ENCODE peak calls at places on chromosomes 2 and 18, in five cellular contexts. J, R, A, M and U are unnamed samples.

GRCh38 chr18:33802955-33803354 is 224.9 kb downstream of the ASXL3 start:
- DNase-seq in R (no peak), M (no peak), A (no peak), J (no peak), U (no peak)

GRCh38 chr18:12159446-12159845 is 65.8 kb downstream of the ANKRD62 start:
- DNase-seq in J (no peak), M (peak; percentile 16), R (peak; percentile 16), A (no peak), U (no peak)

GRCh38 chr18:26215247-26215970 is 10.8 kb upstream of the TAF4B start:
- DNase-seq in A (no peak), R (no peak), M (no peak), J (no peak), U (no peak)

GRCh38 chr2:75608684-75609333 is 37.8 kb upstream of the MRPL19 start:
- DNase-seq in A (no peak), M (peak; percentile 54), R (peak; percentile 63), J (peak; percentile 78), U (no peak)

GRCh38 chr2:106192752-106193490 is 1.2 kb downstream of the UXS1 start:
- DNase-seq in M (peak; percentile 95), R (peak; percentile 92), A (peak; percentile 45), J (peak; percentile 41), U (no peak)

GRCh38 chr18:51070545-51070944 is 40.5 kb downstream of the SMAD4 start:
- DNase-seq in A (peak; percentile 27), J (no peak), M (peak; percentile 86), R (peak; percentile 86), U (no peak)

GRCh38 chr2:152762202-152762601 is 43.8 kb downstream of the ARL6IP6 start:
- DNase-seq in R (peak; percentile 95), M (peak; percentile 97), J (no peak), A (peak; percentile 70), U (no peak)

GRCh38 chr2:75560022-75560767 is 544 bp downstream of the EVA1A start:
- DNase-seq in M (peak; percentile 44), A (no peak), R (peak; percentile 45), J (peak; percentile 9), U (no peak)

GRCh38 chr2:138095336-138095735 is 131.1 kb downstream of the HNMT start:
- DNase-seq in R (no peak), A (no peak), M (no peak), J (no peak), U (no peak)

GRCh38 chr2:71071681-71072398 is 3.4 kb downstream of the NAGK start:
- DNase-seq in M (no peak), A (no peak), R (no peak), J (no peak), U (peak; percentile 66)

GRCh38 chr2:19861771-19862170 is 40.0 kb downstream of the TTC32 start:
- DNase-seq in J (no peak), M (peak; percentile 11), R (no peak), A (no peak), U (no peak)

GRCh38 chr18:3593381-3593903 is 143.5 kb downstream of the TGIF1 start:
- DNase-seq in A (no peak), M (peak; percentile 91), R (peak; percentile 81), J (no peak), U (no peak)

GRCh38 chr18:8661754-8662573 is 43.4 kb upstream of the MTCL1 start:
- DNase-seq in A (no peak), J (no peak), R (peak; percentile 52), M (peak; percentile 57), U (no peak)

GRCh38 chr2:74333175-74333574 is 10.0 kb downstream of the SLC4A5 start:
- DNase-seq in M (peak; percentile 68), R (peak; percentile 58), J (no peak), A (peak; percentile 2), U (no peak)

GRCh38 chr2:111977240-111977639 is 77.8 kb upstream of the TMEM87B start:
- DNase-seq in J (no peak), M (no peak), R (no peak), A (no peak), U (no peak)

GRCh38 chr18:23721711-23722479 is 32.6 kb downstream of the LAMA3 start:
- DNase-seq in R (peak; percentile 30), M (no peak), J (no peak), A (no peak), U (no peak)

GRCh38 chr2:171712051-171712450 is 24.8 kb downstream of the DYNC1I2 start:
- DNase-seq in J (no peak), R (peak; percentile 84), A (peak; percentile 42), M (peak; percentile 89), U (no peak)

GRCh38 chr2:172859821-172860707 is 124.4 kb downstream of the RAPGEF4 start:
- DNase-seq in J (no peak), R (peak; percentile 21), A (no peak), M (no peak), U (no peak)

GRCh38 chr2:74002515-74003391 is 18.0 kb downstream of the TET3 start:
- DNase-seq in J (no peak), R (peak; percentile 90), A (peak; percentile 52), M (peak; percentile 83), U (peak; percentile 90)

GRCh38 chr18:79182047-79182713 is 113.0 kb downstream of the ATP9B start:
- DNase-seq in J (no peak), M (no peak), R (no peak), A (no peak), U (no peak)

GRCh38 chr18:10386956-10387355 is 67.5 kb upstream of the APCDD1 start:
- DNase-seq in M (no peak), J (no peak), A (no peak), R (peak; percentile 38), U (no peak)

GRCh38 chr2:167404896-167405295 is 516.6 kb downstream of the XIRP2 start:
- DNase-seq in J (no peak), R (peak; percentile 41), M (peak; percentile 38), A (no peak), U (no peak)

GRCh38 chr2:156826342-156826933 is 390.3 kb downstream of the GPD2 start:
- DNase-seq in A (no peak), R (peak; percentile 86), M (peak; percentile 90), J (no peak), U (peak; percentile 72)

GRCh38 chr2:75592888-75593287 is 32.1 kb upstream of the EVA1A start:
- DNase-seq in M (no peak), J (no peak), A (no peak), R (no peak), U (no peak)

GRCh38 chr2:182379235-182379634 is 47.6 kb downstream of the PDE1A start:
- DNase-seq in A (no peak), J (no peak), R (peak; percentile 92), M (peak; percentile 84), U (no peak)

GRCh38 chr18:29616885-29617284 is 1425.7 kb downstream of the DSC3 start:
- DNase-seq in J (no peak), R (no peak), A (no peak), M (no peak), U (no peak)
- TF ChIP-seq CTCF in J (no peak), R (no peak), A (no peak), M (no peak), U (no peak)

GRCh38 chr2:151071382-151071781 is 190.3 kb downstream of the RBM43 start:
- DNase-seq in J (no peak), R (peak; percentile 79), M (peak; percentile 82), A (no peak), U (no peak)
- TF ChIP-seq CTCF in J (peak; percentile 27), R (peak; percentile 72), M (peak; percentile 77), A (peak; percentile 71), U (no peak)

GRCh38 chr2:120520454-120520853 is 174.5 kb downstream of the INHBB start:
- DNase-seq in A (no peak), M (no peak), R (no peak), J (no peak), U (no peak)
- TF ChIP-seq CTCF in A (no peak), M (no peak), R (no peak), J (no peak), U (no peak)

GRCh38 chr2:233031556-233032500 is 644 bp upstream of the NEU2 start:
- DNase-seq in R (no peak), A (no peak), J (no peak), M (no peak), U (peak; percentile 27)
- TF ChIP-seq CTCF in R (no peak), A (no peak), J (no peak), M (no peak), U (no peak)

DNA sequence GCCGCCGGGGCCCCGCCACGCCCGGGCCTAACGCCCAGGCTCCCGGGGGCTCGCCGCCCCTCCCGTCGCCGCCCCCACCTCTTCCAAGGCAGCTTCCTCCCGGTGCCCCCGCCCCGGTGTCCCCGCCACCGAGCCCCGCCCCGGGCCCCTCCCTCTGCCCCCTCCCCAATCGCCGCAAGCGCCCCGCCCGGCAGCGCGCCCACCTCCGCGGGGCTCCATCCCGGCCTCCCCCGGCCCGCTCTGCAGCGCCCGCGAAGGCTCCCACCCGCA is 209 bp downstream of the STK25 start:
- DNase-seq in A (no peak), R (no peak), J (no peak), M (no peak), U (no peak)
- TF ChIP-seq CTCF in A (no peak), R (no peak), J (no peak), M (no peak), U (no peak)

GRCh38 chr2:189574793-189575475 is 5.7 kb downstream of the SLC40A1 start:
- DNase-seq in R (no peak), A (no peak), J (no peak), M (no peak), U (no peak)
- TF ChIP-seq CTCF in R (no peak), A (no peak), J (no peak), M (no peak), U (no peak)